ENCODE peak calls at places on chromosomes 3 and 15, in seven cellular contexts. W is lung, Y is RWPE2, X is hepatocyte, U is adrenal gland, Q is heart left ventricle, M is IMR-90. N is an unnamed sample. For H3K36me3, the result is how much of the 10 kb centered on the place peaks cover.

GRCh38 chr15:70853855-70854668 is at the start of gene LARP6:
- DNase-seq in W (no peak), Y (no peak), X (peak), U (peak), Q (peak), M (peak), N (peak)

GRCh38 chr3:96986241-96986640 is 171.8 kb downstream of the EPHA6 start:
- DNase-seq in W (no peak), Y (no peak), X (no peak), U (no peak), Q (no peak), M (no peak), N (no peak)

GRCh38 chr15:99123706-99124451 is 19.0 kb downstream of the SYNM start:
- DNase-seq in W (peak), Y (peak), X (peak), U (peak), Q (peak), M (peak), N (peak)

GRCh38 chr15:61906961-61907752 is 153.1 kb downstream of the VPS13C start:
- DNase-seq in W (no peak), Y (no peak), X (peak), U (no peak), Q (no peak), M (peak), N (no peak)

GRCh38 chr3:168096210-168096795 is 579 bp upstream of the GOLIM4 start:
- DNase-seq in W (peak), Y (peak), X (peak), U (peak), Q (no peak), M (peak), N (peak)

GRCh38 chr3:16506884-16507409 is 6.6 kb downstream of the RFTN1 start:
- DNase-seq in W (no peak), Y (no peak), X (no peak), U (no peak), Q (no peak), M (no peak), N (no peak)

GRCh38 chr3:25293736-25294135 is 134.3 kb upstream of the RARB start:
- DNase-seq in W (no peak), Y (no peak), X (peak), U (no peak), Q (no peak), M (no peak), N (no peak)

GRCh38 chr3:186162221-186162620 is 53.3 kb upstream of the ETV5 start:
- DNase-seq in W (peak), Y (no peak), X (no peak), U (no peak), Q (peak), M (no peak), N (no peak)

GRCh38 chr15:52006702-52007340 is 12.2 kb upstream of the MAPK6 start:
- DNase-seq in W (no peak), Y (no peak), X (no peak), U (no peak), Q (no peak), M (no peak), N (no peak)

GRCh38 chr3:149831321-149831720 is 18.3 kb downstream of the RNF13 start:
- DNase-seq in W (no peak), Y (no peak), X (no peak), U (no peak), Q (no peak), M (no peak), N (no peak)

GRCh38 chr15:72487070-72487797 is 13.1 kb downstream of the ARIH1 start:
- DNase-seq in W (no peak), Y (no peak), X (no peak), U (no peak), Q (no peak), M (peak), N (no peak)

GRCh38 chr3:184645304-184645703 is 66.6 kb downstream of the MAGEF1 start:
- DNase-seq in W (peak), Y (no peak), X (peak), U (no peak), Q (no peak), M (peak), N (no peak)

GRCh38 chr3:58148049-58148448 is 62.7 kb downstream of the DNASE1L3 start:
- DNase-seq in W (no peak), Y (no peak), X (no peak), U (no peak), Q (no peak), M (no peak), N (no peak)

GRCh38 chr15:101062471-101063171 is 143.5 kb downstream of the LRRK1 start:
- DNase-seq in W (no peak), Y (peak), X (no peak), U (no peak), Q (no peak), M (no peak), N (no peak)

GRCh38 chr3:71217640-71218222 is 365.8 kb downstream of the FOXP1 start:
- DNase-seq in W (no peak), Y (no peak), X (no peak), U (no peak), Q (no peak), M (no peak), N (no peak)

GRCh38 chr3:12954180-12954579 is 112.8 kb upstream of the RPL32 start:
- DNase-seq in W (no peak), Y (no peak), X (no peak), U (no peak), Q (no peak), M (no peak), N (no peak)

GRCh38 chr3:185658504-185658912 is 72.4 kb downstream of the SENP2 start:
- DNase-seq in W (peak), Y (peak), X (peak), U (no peak), Q (no peak), M (peak), N (peak)

GRCh38 chr3:104279617-104280016 is 1087.1 kb upstream of the ALCAM start:
- DNase-seq in W (no peak), Y (no peak), X (no peak), U (no peak), Q (no peak), M (peak), N (no peak)

GRCh38 chr3:87145553-87145952 is 81.6 kb upstream of the CHMP2B start:
- DNase-seq in W (no peak), Y (no peak), X (no peak), U (no peak), Q (no peak), M (peak), N (no peak)

GRCh38 chr15:78396976-78397375 is 41.0 kb upstream of the IREB2 start:
- DNase-seq in W (peak), Y (peak), X (peak), U (peak), Q (no peak), M (peak), N (peak)

GRCh38 chr15:45157974-45158373 is 28.2 kb downstream of the DUOX1 start:
- DNase-seq in W (no peak), Y (peak), X (peak), U (no peak), Q (no peak), M (peak), N (no peak)

GRCh38 chr3:4071481-4072184 is 231.5 kb upstream of the SETMAR start:
- DNase-seq in W (no peak), Y (no peak), X (peak), U (no peak), Q (no peak), M (no peak), N (no peak)

GRCh38 chr15:90876046-90876445 is 7.7 kb downstream of the FURIN start:
- DNase-seq in W (no peak), Y (peak), X (no peak), U (no peak), Q (no peak), M (no peak), N (no peak)

GRCh38 chr15:90876512-90877170 is 7.7 kb upstream of the FES start:
- DNase-seq in W (no peak), Y (peak), X (no peak), U (no peak), Q (no peak), M (no peak), N (no peak)

GRCh38 chr15:90877996-90878395 is 6.3 kb upstream of the FES start:
- DNase-seq in W (no peak), Y (peak), X (no peak), U (no peak), Q (no peak), M (no peak), N (no peak)

GRCh38 chr15:90878660-90879059 is 5.6 kb upstream of the FES start:
- DNase-seq in W (no peak), Y (peak), X (no peak), U (no peak), Q (no peak), M (no peak), N (no peak)

DNA sequence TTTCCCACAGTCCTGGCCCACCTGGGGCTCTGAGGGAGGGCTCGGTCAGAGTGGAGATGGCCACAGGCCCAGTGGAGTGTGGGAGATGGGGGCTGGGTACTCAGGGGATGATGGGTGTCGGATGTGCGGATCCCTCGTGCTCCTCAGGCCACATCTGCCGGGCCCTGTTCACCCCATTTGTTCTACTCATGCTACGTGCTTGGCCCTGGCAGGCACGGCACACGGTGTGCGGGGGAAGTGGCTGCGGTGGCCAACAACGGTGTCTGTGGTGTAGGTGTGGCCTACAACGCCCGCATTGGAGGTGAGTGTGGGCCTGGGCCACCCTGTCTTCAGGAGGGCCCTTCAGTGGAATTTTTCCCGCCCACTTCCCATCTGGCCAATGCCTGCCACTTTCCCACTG is 7.0 kb upstream of the FES start:
- DNase-seq in W (no peak), Y (no peak), X (no peak), U (no peak), Q (no peak), M (no peak), N (no peak)
- H3K36me3 ChIP-seq in W (half or more), Y (half or more), X (under half), U (half or more), Q (under half), M (half or more), N (half or more)

GRCh38 chr3:135497979-135498378 is 467.5 kb upstream of the PPP2R3A start:
- DNase-seq in W (no peak), Y (no peak), X (no peak), U (no peak), Q (no peak), M (no peak), N (no peak)

GRCh38 chr3:135504084-135504685 is 461.3 kb upstream of the PPP2R3A start:
- DNase-seq in W (no peak), Y (no peak), X (no peak), U (no peak), Q (no peak), M (no peak), N (no peak)

GRCh38 chr3:135503429-135504083 is 462.0 kb upstream of the PPP2R3A start:
- DNase-seq in W (peak), Y (no peak), X (peak), U (peak), Q (peak), M (peak), N (peak)

GRCh38 chr3:135500034-135500433 is 465.5 kb upstream of the PPP2R3A start:
- DNase-seq in W (no peak), Y (no peak), X (no peak), U (no peak), Q (no peak), M (no peak), N (no peak)

GRCh38 chr3:135499426-135499825 is 466.1 kb upstream of the PPP2R3A start:
- DNase-seq in W (no peak), Y (no peak), X (no peak), U (no peak), Q (no peak), M (no peak), N (no peak)
- TF ChIP-seq CTCF in W (no peak), Y (no peak), X (no peak), U (no peak), Q (no peak), M (no peak), N (no peak)

DNA sequence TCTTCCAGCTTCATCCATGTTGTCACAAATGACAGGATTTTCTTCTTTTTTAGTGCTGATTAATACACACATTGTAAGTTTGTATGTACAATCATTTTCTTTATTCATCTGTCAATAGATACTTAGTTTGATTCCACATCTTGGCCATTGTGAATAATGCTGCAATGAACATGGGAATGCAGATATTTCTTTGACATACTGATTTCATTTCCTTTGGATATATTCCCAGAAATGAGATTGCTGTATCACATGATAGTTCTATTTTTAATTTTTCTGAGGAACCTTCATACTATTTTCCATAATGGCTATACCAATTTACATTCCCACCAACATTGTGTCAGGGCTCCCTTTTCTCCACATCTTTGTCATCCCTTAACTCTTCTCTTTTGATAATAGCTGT is 117.9 kb downstream of the MEIS2 start:
- DNase-seq in W (no peak), Y (no peak), X (no peak), U (no peak), Q (no peak), M (peak), N (no peak)
- H3K36me3 ChIP-seq in W (under half), Y (under half), X (under half), U (under half), Q (under half), M (under half), N (under half)

DNA sequence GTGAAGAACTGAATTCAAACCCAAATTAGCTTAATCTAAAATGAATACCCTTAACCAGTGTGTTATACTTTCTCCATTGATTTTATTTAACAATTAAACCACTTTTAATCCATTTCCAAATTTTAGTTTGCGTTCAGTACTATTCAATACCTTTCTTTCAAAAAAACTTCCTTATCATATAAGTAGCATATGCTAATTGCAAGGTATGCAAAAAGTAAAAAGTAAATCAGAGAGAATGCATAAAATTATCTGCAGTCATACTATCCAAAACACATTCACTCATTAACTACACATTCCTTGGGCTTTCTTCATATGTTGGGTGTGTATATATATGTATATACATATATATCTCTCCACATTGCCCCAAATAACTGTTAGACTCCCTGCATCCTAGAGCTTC is 208.8 kb downstream of the CADM2 start:
- DNase-seq in W (no peak), Y (no peak), X (no peak), U (no peak), Q (no peak), M (no peak), N (no peak)
- TF ChIP-seq CTCF in W (no peak), Y (no peak), X (no peak), U (no peak), Q (no peak), M (no peak), N (no peak)

GRCh38 chr3:37810788-37811187 is 50.9 kb upstream of the CTDSPL start:
- DNase-seq in W (no peak), Y (no peak), X (no peak), U (no peak), Q (no peak), M (no peak), N (no peak)
- H3K36me3 ChIP-seq in W (under half), Y (under half), X (under half), U (under half), Q (under half), M (under half), N (under half)

GRCh38 chr3:59326246-59327024 is 276.6 kb upstream of the CFAP20DC start:
- DNase-seq in W (no peak), Y (no peak), X (no peak), U (no peak), Q (no peak), M (no peak), N (no peak)
- TF ChIP-seq CTCF in W (no peak), Y (no peak), X (no peak), U (no peak), Q (peak), M (no peak), N (peak)

GRCh38 chr3:170096342-170096741 is 58.5 kb downstream of the GPR160 start:
- DNase-seq in W (no peak), Y (no peak), X (no peak), U (no peak), Q (no peak), M (no peak), N (no peak)

GRCh38 chr3:170102421-170102820 is 64.6 kb downstream of the GPR160 start:
- DNase-seq in W (no peak), Y (no peak), X (no peak), U (no peak), Q (no peak), M (no peak), N (no peak)

GRCh38 chr3:170095771-170096170 is 58.0 kb downstream of the GPR160 start:
- DNase-seq in W (no peak), Y (no peak), X (no peak), U (no peak), Q (no peak), M (no peak), N (no peak)

GRCh38 chr3:170100937-170101336 is 63.1 kb downstream of the GPR160 start:
- DNase-seq in W (no peak), Y (no peak), X (no peak), U (no peak), Q (no peak), M (no peak), N (no peak)

DNA sequence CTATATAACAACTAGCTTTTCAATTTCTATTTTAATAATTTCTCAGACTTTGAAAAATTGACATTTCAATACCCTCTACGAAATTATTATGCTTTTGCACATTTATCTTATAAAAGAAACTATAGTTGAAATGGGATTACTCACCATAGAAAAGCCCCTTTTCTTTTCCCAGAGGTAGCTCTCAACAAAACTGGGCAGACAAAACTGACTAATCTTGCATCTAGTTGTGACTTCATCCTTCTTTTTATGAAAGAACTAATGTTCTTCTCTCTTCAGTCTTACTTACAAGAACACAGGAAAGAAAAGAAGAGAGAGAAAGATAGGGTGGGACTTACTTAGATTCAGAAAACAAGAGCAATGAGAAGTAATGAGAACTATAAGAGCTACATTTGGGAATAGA is 61.0 kb downstream of the GPR160 start:
- DNase-seq in W (no peak), Y (no peak), X (no peak), U (no peak), Q (no peak), M (peak), N (no peak)
- H3K36me3 ChIP-seq in W (under half), Y (half or more), X (under half), U (half or more), Q (under half), M (under half), N (half or more)

GRCh38 chr15:69303337-69304175 is 4.8 kb downstream of the PAQR5 start:
- DNase-seq in W (no peak), Y (peak), X (no peak), U (no peak), Q (no peak), M (peak), N (no peak)
- TF ChIP-seq CTCF in W (no peak), Y (peak), X (peak), U (peak), Q (peak), M (peak), N (peak)

DNA sequence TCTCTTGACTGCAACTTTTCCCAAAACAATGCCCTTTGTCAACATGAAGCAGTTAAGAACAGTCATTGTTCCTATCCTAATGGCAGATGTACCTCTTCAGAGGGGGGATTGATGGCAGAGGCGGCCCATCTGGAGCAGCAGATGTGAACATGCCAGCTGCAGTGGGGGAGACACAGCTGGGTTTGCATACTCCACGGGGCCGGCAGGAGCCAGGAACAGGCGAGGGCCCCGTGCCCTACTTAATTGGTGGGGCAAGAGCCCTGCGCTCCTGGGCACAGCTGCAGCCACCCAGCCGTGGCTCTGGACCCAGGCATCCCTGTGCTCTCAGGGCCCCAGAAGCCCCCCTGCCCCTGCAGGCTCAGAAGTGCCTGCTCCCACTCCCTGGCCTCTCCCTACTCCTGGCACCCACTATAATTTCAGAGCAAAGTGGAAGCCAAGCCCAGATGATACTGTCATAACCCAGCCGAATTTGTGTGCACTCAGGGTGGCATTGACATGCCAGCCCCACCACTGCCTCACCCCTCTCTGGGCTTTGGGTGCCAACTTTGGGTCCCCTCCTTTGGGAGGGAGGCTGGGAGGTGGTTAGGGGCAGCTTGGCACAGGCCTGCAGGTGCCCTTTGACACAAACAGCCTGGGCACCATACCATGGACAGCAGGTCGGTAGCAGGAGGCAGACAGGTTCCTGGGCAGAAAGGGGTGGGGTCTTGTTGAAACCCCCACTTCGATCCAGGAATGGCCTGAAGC is 34.6 kb downstream of the ROPN1B start:
- DNase-seq in W (no peak), Y (no peak), X (no peak), U (no peak), Q (no peak), M (no peak), N (no peak)
- H3K36me3 ChIP-seq in W (under half), Y (under half), X (under half), U (under half), Q (under half), M (under half), N (under half)

DNA sequence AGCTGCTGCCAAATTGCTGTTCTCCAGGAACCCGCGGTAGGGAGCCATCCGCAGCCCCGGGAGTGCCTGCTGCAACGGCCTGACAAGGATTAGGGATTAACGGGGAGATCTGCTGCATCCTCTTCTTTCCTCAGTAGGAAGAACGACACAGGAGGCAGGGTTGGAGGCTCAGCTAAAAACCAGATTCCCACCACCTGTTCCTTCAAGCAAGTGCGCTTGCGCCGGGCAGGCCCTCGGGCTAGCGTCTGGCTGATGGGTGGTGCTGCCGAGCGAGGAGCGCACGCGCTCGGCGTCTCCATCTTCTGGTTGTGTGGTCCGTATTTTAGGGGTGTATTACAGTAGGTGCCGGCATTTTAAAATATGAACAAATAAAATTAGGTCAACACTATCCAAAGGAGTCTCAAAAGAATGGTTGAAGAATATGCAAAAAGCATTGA is 25.4 kb upstream of the SLC25A26 start:
- DNase-seq in W (peak), Y (no peak), X (peak), U (peak), Q (peak), M (peak), N (peak)
- TF ChIP-seq CTCF in W (no peak), Y (no peak), X (peak), U (no peak), Q (no peak), M (peak), N (peak)

N was measured in left ventricle myocardium inferior.